ENCODE peak calls at places on chromosomes 1 and 21, in eight cellular contexts. T is adrenal gland, P is Caco-2, E is fibroblast of pulmonary artery, F is cardiac muscle cell, G is tibial artery, N is mammary epithelial cell, B is foreskin fibroblast. U is an unnamed sample.

GRCh38 chr1:156025873-156026272 is 5.1 kb upstream of the SSR2 start:
- DNase-seq in F (peak; percentile 59), B (peak; percentile 37), T (peak; percentile 58), P (peak; percentile 64), G (no peak), E (peak; percentile 57), N (no peak), U (peak; percentile 66)

GRCh38 chr1:234531181-234532132 is 52.5 kb upstream of the TARBP1 start:
- DNase-seq in E (peak; percentile 96), N (peak; percentile 53), T (peak; percentile 48), G (peak; percentile 92), F (peak; percentile 91), P (no peak), B (peak; percentile 69), U (peak; percentile 87)

GRCh38 chr1:245997471-245998258 is 509.4 kb downstream of the SMYD3 start:
- DNase-seq in G (no peak), E (peak; percentile 73), F (peak; percentile 82), N (peak; percentile 67), T (no peak), P (no peak), B (peak; percentile 60), U (peak; percentile 64)

GRCh38 chr1:8408151-8408839 is 90.4 kb downstream of the SLC45A1 start:
- DNase-seq in E (peak; percentile 91), T (peak; percentile 97), B (peak; percentile 79), G (peak; percentile 76), F (peak; percentile 97), P (no peak), N (no peak), U (peak; percentile 91)

GRCh38 chr1:191695865-191696264 is 462.4 kb upstream of the RGS18 start:
- DNase-seq in P (no peak), G (no peak), N (no peak), E (peak; percentile 3), B (peak; percentile 29), T (no peak), F (no peak), U (no peak)

GRCh38 chr1:162674018-162674608 is 41.8 kb downstream of the DDR2 start:
- DNase-seq in P (no peak), E (peak; percentile 62), N (no peak), B (peak; percentile 60), G (no peak), T (no peak), F (peak; percentile 55), U (peak; percentile 63)

GRCh38 chr21:44425307-44425894 is 29.9 kb upstream of the LRRC3 start:
- DNase-seq in N (peak; percentile 48), F (no peak), E (no peak), P (peak; percentile 31), B (no peak), T (peak; percentile 12), G (peak; percentile 60), U (no peak)

GRCh38 chr1:60970081-60970509 is 112.3 kb upstream of the NFIA start:
- DNase-seq in G (no peak), E (peak; percentile 53), T (no peak), N (peak; percentile 46), F (peak; percentile 61), B (no peak), P (no peak), U (peak; percentile 71)

GRCh38 chr1:119582801-119583200 is 65.3 kb downstream of the ZNF697 start:
- DNase-seq in T (peak; percentile 55), B (peak; percentile 37), P (peak; percentile 68), N (peak; percentile 78), G (peak; percentile 67), F (peak; percentile 83), E (peak; percentile 82), U (peak; percentile 80)

GRCh38 chr21:45406801-45407628 is 2.0 kb downstream of the COL18A1 start:
- DNase-seq in G (peak; percentile 72), P (no peak), F (no peak), B (no peak), T (no peak), N (no peak), E (no peak), U (peak; percentile 38)

DNA sequence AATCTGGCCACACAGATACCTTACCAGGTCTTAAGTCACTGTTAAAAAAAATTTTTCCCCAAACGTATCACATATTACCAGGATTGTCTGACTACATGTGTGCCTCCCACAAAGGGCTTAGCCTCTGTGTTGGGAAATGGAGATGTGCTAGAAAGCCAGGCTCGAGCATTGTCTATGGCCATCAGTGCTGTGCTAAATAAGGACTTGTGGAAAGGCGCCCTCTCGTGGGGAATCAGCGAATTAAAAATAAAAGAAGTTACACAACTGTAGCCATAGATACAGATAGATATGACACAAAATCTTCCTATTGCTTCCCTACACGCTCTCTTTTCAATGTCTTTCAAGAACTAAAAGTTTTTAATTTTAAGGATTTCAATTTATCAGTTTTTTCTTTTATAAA is 47.5 kb upstream of the CRNN start:
- DNase-seq in G (no peak), B (peak; percentile 7), P (peak; percentile 47), T (peak; percentile 57), N (peak; percentile 58), F (peak; percentile 82), E (peak; percentile 75), U (peak; percentile 73)
- TF ChIP-seq CTCF in G (peak; percentile 54), B (peak; percentile 52), P (peak; percentile 32), T (peak; percentile 61), N (peak; percentile 70), F (peak; percentile 71), E (peak; percentile 65), U (peak; percentile 71)

DNA sequence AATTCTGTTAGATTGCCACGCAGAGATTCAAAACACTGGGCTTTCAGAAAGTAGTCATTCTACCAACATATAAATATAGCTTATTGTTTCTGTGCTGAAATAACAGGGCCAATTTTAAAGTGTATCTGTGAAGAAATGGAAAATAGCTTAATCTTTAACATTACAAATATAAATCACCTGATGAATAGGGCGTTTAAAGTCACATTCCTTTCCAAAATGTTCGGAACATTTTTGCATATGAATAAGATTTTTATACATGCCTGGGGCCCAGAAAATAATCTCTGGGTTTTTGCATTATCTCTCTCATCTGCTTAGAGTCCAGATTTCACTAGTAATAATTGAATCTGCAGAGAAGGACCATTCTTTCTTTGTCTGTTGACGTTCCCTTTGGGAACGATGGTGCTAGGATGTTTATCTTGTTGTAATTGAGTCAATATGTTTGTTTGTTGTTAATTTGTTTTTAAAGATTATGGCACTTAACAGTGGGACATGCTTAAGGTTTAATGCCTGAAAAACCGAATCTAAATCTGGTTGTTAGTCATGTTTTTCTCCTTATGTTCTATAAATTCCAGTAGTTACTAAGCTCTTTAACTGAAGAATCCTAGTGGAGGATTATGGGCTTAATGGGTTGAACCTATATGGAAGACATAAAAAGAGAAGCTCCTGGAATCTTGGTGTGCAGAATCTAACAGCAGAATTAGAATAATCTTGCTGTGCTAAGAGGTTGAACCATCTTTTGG is 140.6 kb downstream of the VPS13D start:
- DNase-seq in E (no peak), B (no peak), N (no peak), P (no peak), T (no peak), G (no peak), F (no peak), U (no peak)
- H3K4me3 ChIP-seq in E (no peak overlapping the region), B (no peak overlapping the region), N (no peak overlapping the region), P (no peak overlapping the region), T (no peak overlapping the region), G (no peak overlapping the region), F (no peak overlapping the region), U (no peak overlapping the region)

GRCh38 chr1:221356693-221357092 is 385.2 kb downstream of the DUSP10 start:
- DNase-seq in P (no peak), N (no peak), F (no peak), T (no peak), G (no peak), B (no peak), E (no peak), U (no peak)
- TF ChIP-seq CTCF in P (no peak), N (peak; percentile 2), F (no peak), T (no peak), G (no peak), B (no peak), E (peak; percentile 9), U (no peak)

GRCh38 chr1:147270721-147271120 is 28.2 kb downstream of the CHD1L start:
- DNase-seq in P (no peak), N (no peak), T (no peak), G (no peak), F (no peak), B (no peak), E (no peak), U (no peak)

GRCh38 chr1:147272042-147272441 is 29.6 kb downstream of the CHD1L start:
- DNase-seq in G (no peak), E (no peak), F (no peak), T (no peak), B (no peak), N (no peak), P (no peak), U (no peak)

GRCh38 chr1:147267711-147268110 is 25.2 kb downstream of the CHD1L start:
- DNase-seq in F (peak; percentile 43), N (no peak), P (no peak), T (no peak), E (peak; percentile 38), B (no peak), G (no peak), U (no peak)

GRCh38 chr1:147273409-147274307 is 31.2 kb downstream of the CHD1L start:
- DNase-seq in P (no peak), T (peak; percentile 59), B (peak; percentile 74), F (peak; percentile 86), E (peak; percentile 88), N (peak; percentile 79), G (no peak), U (peak; percentile 92)
- H3K4me3 ChIP-seq in P (no peak overlapping the region), T (no peak overlapping the region), B (peak overlapping the region; percentile 37), F (no peak overlapping the region), E (peak overlapping the region; percentile 3), N (no peak overlapping the region), G (no peak overlapping the region), U (peak overlapping the region; percentile 35)

GRCh38 chr21:16406355-16406754 is 676.6 kb downstream of the USP25 start:
- DNase-seq in G (no peak), F (no peak), E (no peak), P (no peak), B (no peak), T (no peak), N (no peak), U (no peak)

GRCh38 chr21:16409341-16409740 is 679.6 kb downstream of the USP25 start:
- DNase-seq in F (no peak), T (no peak), N (no peak), P (no peak), B (no peak), G (no peak), E (no peak), U (no peak)

GRCh38 chr21:16408280-16408669 is 678.5 kb downstream of the USP25 start:
- DNase-seq in B (no peak), N (no peak), T (no peak), F (no peak), E (no peak), P (no peak), G (no peak), U (no peak)

GRCh38 chr21:16402752-16403151 is 673.0 kb downstream of the USP25 start:
- DNase-seq in F (no peak), T (no peak), P (no peak), E (no peak), G (no peak), N (no peak), B (no peak), U (no peak)

GRCh38 chr21:16407403-16408279 is 677.9 kb downstream of the USP25 start:
- DNase-seq in G (no peak), E (no peak), F (no peak), P (no peak), N (no peak), B (peak; percentile 6), T (no peak), U (no peak)
- TF ChIP-seq CTCF in G (no peak), E (no peak), F (no peak), P (no peak), N (no peak), B (no peak), T (no peak), U (no peak)